ENCODE peak calls at places on chromosomes 13 and 19, in six cellular contexts. U, A, J, S, H and T are unnamed samples.

GRCh38 chr13:107822006-107822405 is 393.3 kb downstream of the LIG4 start:
- DNase-seq in U (no peak), A (no peak), J (no peak), S (no peak), H (no peak), T (no peak)

GRCh38 chr19:40416918-40417713 is 3.9 kb upstream of the PRX start:
- DNase-seq in U (no peak), A (no peak), J (peak; percentile 68), S (no peak), H (no peak), T (peak; percentile 55)

GRCh38 chr19:30084390-30084819 is 142.4 kb downstream of the URI1 start:
- DNase-seq in U (no peak), A (no peak), J (no peak), S (no peak), H (no peak), T (no peak)

GRCh38 chr19:19533826-19534225 is 4.2 kb upstream of the CILP2 start:
- DNase-seq in U (no peak), A (no peak), J (no peak), S (no peak), H (no peak), T (no peak)

GRCh38 chr13:43270043-43270830 is 246.9 kb downstream of the DNAJC15 start:
- DNase-seq in U (no peak), A (no peak), J (no peak), S (no peak), H (no peak), T (no peak)

GRCh38 chr19:6213266-6213595 is 66.5 kb downstream of the MLLT1 start:
- DNase-seq in U (no peak), A (no peak), J (no peak), S (no peak), H (no peak), T (no peak)

GRCh38 chr19:48689438-48689837 is 6.3 kb upstream of the FUT2 start:
- DNase-seq in U (no peak), A (no peak), J (no peak), S (no peak), H (no peak), T (no peak)

GRCh38 chr19:7152568-7152967 is 83.1 kb downstream of the ZNF557 start:
- DNase-seq in U (no peak), A (no peak), J (no peak), S (no peak), H (no peak), T (peak; percentile 8)

GRCh38 chr19:3367572-3368440 is 1.4 kb downstream of the NFIC start:
- DNase-seq in U (no peak), A (no peak), J (peak; percentile 45), S (no peak), H (no peak), T (peak; percentile 24)